ENCODE peak calls at places on chromosomes 4 and X, in six cellular contexts. H, J, N, X, O and T are unnamed samples.

GRCh38 chrX:153885968-153886903 is at the start of gene L1CAM:
- DNase-seq in H (peak; percentile 19), N (no peak), O (peak; percentile 85), J (no peak), X (no peak), T (no peak)

GRCh38 chr4:72319596-72319995 is 249.4 kb downstream of the ADAMTS3 start:
- DNase-seq in H (no peak), J (no peak), N (no peak), X (no peak), O (no peak), T (no peak)

GRCh38 chr4:85029453-85029852 is 63.0 kb upstream of the WDFY3 start:
- DNase-seq in O (no peak), N (no peak), H (no peak), J (no peak), X (no peak), T (no peak)

GRCh38 chr4:178339769-178340168 is 897.5 kb upstream of the AGA start:
- DNase-seq in X (no peak), H (no peak), J (no peak), O (no peak), N (no peak), T (no peak)

GRCh38 chr4:98185279-98185678 is 42.0 kb upstream of the STPG2 start:
- DNase-seq in O (no peak), X (no peak), H (no peak), J (no peak), N (no peak), T (no peak)

GRCh38 chrX:15738686-15739016 is 581 bp downstream of the CA5B start:
- DNase-seq in X (no peak), O (no peak), H (no peak), N (no peak), J (no peak), T (no peak)

GRCh38 chr4:53640576-53641459 is 49.5 kb upstream of the LNX1 start:
- DNase-seq in N (no peak), O (no peak), X (no peak), J (peak; percentile 20), H (no peak), T (peak; percentile 47)

GRCh38 chr4:127162741-127163140 is 470.0 kb upstream of the INTU start:
- DNase-seq in O (no peak), J (no peak), H (no peak), N (no peak), X (no peak), T (no peak)

GRCh38 chr4:14225683-14226207 is 598.2 kb upstream of the BOD1L1 start:
- DNase-seq in X (no peak), N (no peak), O (no peak), H (no peak), J (no peak), T (no peak)

GRCh38 chr4:169040559-169041261 is 30.7 kb upstream of the CBR4 start:
- DNase-seq in O (no peak), N (no peak), J (no peak), H (no peak), X (no peak), T (no peak)

GRCh38 chr4:87633239-87633638 is 16.8 kb upstream of the DMP1 start:
- DNase-seq in X (no peak), N (no peak), H (no peak), J (no peak), O (peak; percentile 24), T (no peak)

GRCh38 chr4:184352891-184353290 is 121.5 kb downstream of the IRF2 start:
- DNase-seq in O (no peak), X (no peak), H (no peak), J (no peak), N (peak; percentile 3), T (no peak)

GRCh38 chr4:138178566-138178965 is 63.6 kb downstream of the SLC7A11 start:
- DNase-seq in O (no peak), X (no peak), H (no peak), N (no peak), J (no peak), T (no peak)

GRCh38 chr4:185580699-185581098 is 45.4 kb upstream of the PDLIM3 start:
- DNase-seq in H (no peak), J (no peak), N (no peak), X (no peak), O (no peak), T (no peak)

GRCh38 chrX:39592776-39593175 is 505.0 kb downstream of the BCOR start:
- DNase-seq in H (no peak), O (no peak), N (no peak), X (no peak), J (no peak), T (no peak)

GRCh38 chr4:8817813-8818062 is 53.9 kb downstream of the HMX1 start:
- DNase-seq in N (no peak), H (no peak), J (no peak), O (peak; percentile 36), X (peak; percentile 24), T (peak; percentile 47)

GRCh38 chr4:15894923-15895411 is 43.6 kb downstream of the FGFBP1 start:
- DNase-seq in J (no peak), N (no peak), X (no peak), O (no peak), H (no peak), T (no peak)

GRCh38 chr4:153785830-153786721 is 2.8 kb downstream of the SFRP2 start:
- DNase-seq in H (no peak), N (no peak), J (peak; percentile 33), O (peak; percentile 34), X (no peak), T (no peak)

GRCh38 chr4:53861856-53862610 is 202.4 kb downstream of the CHIC2 start:
- DNase-seq in H (no peak), O (no peak), J (no peak), X (no peak), N (no peak), T (no peak)